ENCODE peak calls at places on chromosomes 13 and 19, in ten cellular contexts. One of them, this sample, is unnamed.

GRCh38 chr13:95784161-95784880 is 107.4 kb downstream of the DNAJC3 start:
- DNase-seq in IMR-90: peak; percentile 91
- DNase-seq in spleen: no peak
- DNase-seq in A549: peak; percentile 4
- DNase-seq in adrenal gland: no peak
- DNase-seq in fibroblast of lung: peak; percentile 89
- DNase-seq in CD8-positive, alpha-beta T cell: no peak
- DNase-seq in psoas muscle: no peak
- DNase-seq in K562: no peak
- DNase-seq in left lung: no peak
- DNase-seq in this sample: no peak

GRCh38 chr19:7850975-7851622 is 21.1 kb downstream of the EVI5L start:
- DNase-seq in IMR-90: no peak
- DNase-seq in spleen: no peak
- DNase-seq in A549: no peak
- DNase-seq in adrenal gland: peak; percentile 10
- DNase-seq in fibroblast of lung: no peak
- DNase-seq in CD8-positive, alpha-beta T cell: no peak
- DNase-seq in psoas muscle: no peak
- DNase-seq in K562: no peak
- DNase-seq in left lung: no peak
- DNase-seq in this sample: no peak

GRCh38 chr13:102903659-102904407 is 58.0 kb downstream of the ERCC5 start:
- DNase-seq in IMR-90: peak; percentile 18
- DNase-seq in spleen: no peak
- DNase-seq in A549: peak; percentile 3
- DNase-seq in adrenal gland: no peak
- DNase-seq in fibroblast of lung: peak; percentile 44
- DNase-seq in CD8-positive, alpha-beta T cell: no peak
- DNase-seq in psoas muscle: no peak
- DNase-seq in K562: peak; percentile 17
- DNase-seq in left lung: no peak
- DNase-seq in this sample: no peak

GRCh38 chr13:51502206-51502651 is 49.4 kb upstream of the INTS6 start:
- DNase-seq in IMR-90: peak; percentile 59
- DNase-seq in spleen: no peak
- DNase-seq in A549: no peak
- DNase-seq in adrenal gland: no peak
- DNase-seq in fibroblast of lung: peak; percentile 37
- DNase-seq in CD8-positive, alpha-beta T cell: no peak
- DNase-seq in psoas muscle: no peak
- DNase-seq in K562: no peak
- DNase-seq in left lung: no peak
- DNase-seq in this sample: no peak

GRCh38 chr13:27976362-27977177 is 7.5 kb upstream of the CDX2 start:
- DNase-seq in IMR-90: no peak
- DNase-seq in spleen: no peak
- DNase-seq in A549: no peak
- DNase-seq in adrenal gland: no peak
- DNase-seq in fibroblast of lung: no peak
- DNase-seq in CD8-positive, alpha-beta T cell: no peak
- DNase-seq in psoas muscle: no peak
- DNase-seq in K562: no peak
- DNase-seq in left lung: no peak
- DNase-seq in this sample: no peak

GRCh38 chr19:4570423-4570822 is 10.9 kb upstream of the SEMA6B start:
- DNase-seq in IMR-90: no peak
- DNase-seq in spleen: no peak
- DNase-seq in A549: no peak
- DNase-seq in adrenal gland: no peak
- DNase-seq in fibroblast of lung: no peak
- DNase-seq in CD8-positive, alpha-beta T cell: no peak
- DNase-seq in psoas muscle: no peak
- DNase-seq in K562: no peak
- DNase-seq in left lung: no peak
- DNase-seq in this sample: no peak

GRCh38 chr13:33110713-33111413 is 94.6 kb downstream of the KL start:
- DNase-seq in IMR-90: peak; percentile 56
- DNase-seq in spleen: no peak
- DNase-seq in A549: no peak
- DNase-seq in adrenal gland: peak; percentile 51
- DNase-seq in fibroblast of lung: peak; percentile 71
- DNase-seq in CD8-positive, alpha-beta T cell: no peak
- DNase-seq in psoas muscle: no peak
- DNase-seq in K562: no peak
- DNase-seq in left lung: no peak
- DNase-seq in this sample: no peak

GRCh38 chr19:10961073-10961762 is 388 bp downstream of the SMARCA4 start:
- DNase-seq in IMR-90: no peak
- DNase-seq in spleen: no peak
- DNase-seq in A549: no peak
- DNase-seq in adrenal gland: peak; percentile 41
- DNase-seq in fibroblast of lung: peak; percentile 31
- DNase-seq in CD8-positive, alpha-beta T cell: no peak
- DNase-seq in psoas muscle: peak; percentile 67
- DNase-seq in K562: peak; percentile 52
- DNase-seq in left lung: no peak
- DNase-seq in this sample: no peak

DNA sequence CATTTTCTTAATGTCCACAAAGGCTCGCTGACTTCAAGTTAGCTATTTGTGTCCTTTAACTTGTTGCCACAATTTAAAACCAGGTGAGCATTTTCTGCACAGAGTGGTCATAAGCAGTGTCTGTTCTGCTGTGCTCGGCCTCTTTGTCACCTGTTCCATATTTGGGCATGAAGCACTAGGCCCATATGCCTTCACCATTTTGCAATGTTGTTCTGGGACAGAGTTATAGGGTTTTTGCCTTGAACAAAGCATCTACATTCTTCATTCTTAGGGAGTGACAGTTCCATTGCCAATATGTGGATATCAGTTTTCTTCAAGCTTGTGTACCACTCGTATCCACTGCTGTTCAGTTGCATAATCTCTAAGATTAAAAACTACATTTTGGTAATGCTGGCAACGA is 56.1 kb downstream of the LRCH1 start:
- DNase-seq in IMR-90: no peak
- DNase-seq in spleen: no peak
- DNase-seq in A549: no peak
- DNase-seq in adrenal gland: no peak
- DNase-seq in fibroblast of lung: no peak
- DNase-seq in CD8-positive, alpha-beta T cell: no peak
- DNase-seq in psoas muscle: no peak
- DNase-seq in K562: no peak
- DNase-seq in left lung: no peak
- DNase-seq in this sample: peak; percentile 72
- H3K27ac ChIP-seq in IMR-90: no peak overlapping the region
- H3K27ac ChIP-seq in spleen: no peak overlapping the region
- H3K27ac ChIP-seq in A549: peak overlapping the region; percentile 83
- H3K27ac ChIP-seq in adrenal gland: no peak overlapping the region
- H3K27ac ChIP-seq in fibroblast of lung: no peak overlapping the region
- H3K27ac ChIP-seq in CD8-positive, alpha-beta T cell: no peak overlapping the region
- H3K27ac ChIP-seq in psoas muscle: no peak overlapping the region
- H3K27ac ChIP-seq in K562: no peak overlapping the region
- H3K27ac ChIP-seq in left lung: no peak overlapping the region
- H3K27ac ChIP-seq in this sample: peak overlapping the region; percentile 47

GRCh38 chr19:23542562-23542961 is 144.4 kb downstream of the ZNF675 start:
- DNase-seq in IMR-90: no peak
- DNase-seq in spleen: no peak
- DNase-seq in A549: no peak
- DNase-seq in adrenal gland: no peak
- DNase-seq in fibroblast of lung: no peak
- DNase-seq in CD8-positive, alpha-beta T cell: no peak
- DNase-seq in psoas muscle: no peak
- DNase-seq in K562: no peak
- DNase-seq in left lung: no peak
- DNase-seq in this sample: no peak

GRCh38 chr19:23547156-23547555 is 139.9 kb downstream of the ZNF675 start:
- DNase-seq in IMR-90: no peak
- DNase-seq in spleen: no peak
- DNase-seq in A549: no peak
- DNase-seq in adrenal gland: no peak
- DNase-seq in fibroblast of lung: no peak
- DNase-seq in CD8-positive, alpha-beta T cell: no peak
- DNase-seq in psoas muscle: no peak
- DNase-seq in K562: no peak
- DNase-seq in left lung: no peak
- DNase-seq in this sample: no peak

GRCh38 chr19:23541991-23542390 is 145.0 kb downstream of the ZNF675 start:
- DNase-seq in IMR-90: no peak
- DNase-seq in spleen: no peak
- DNase-seq in A549: no peak
- DNase-seq in adrenal gland: no peak
- DNase-seq in fibroblast of lung: no peak
- DNase-seq in CD8-positive, alpha-beta T cell: no peak
- DNase-seq in psoas muscle: no peak
- DNase-seq in K562: no peak
- DNase-seq in left lung: no peak
- DNase-seq in this sample: no peak

GRCh38 chr19:23543351-23543750 is 143.7 kb downstream of the ZNF675 start:
- DNase-seq in IMR-90: no peak
- DNase-seq in spleen: no peak
- DNase-seq in A549: no peak
- DNase-seq in adrenal gland: no peak
- DNase-seq in fibroblast of lung: no peak
- DNase-seq in CD8-positive, alpha-beta T cell: no peak
- DNase-seq in psoas muscle: no peak
- DNase-seq in K562: no peak
- DNase-seq in left lung: no peak
- DNase-seq in this sample: no peak

GRCh38 chr19:23547816-23548430 is 139.1 kb downstream of the ZNF675 start:
- DNase-seq in IMR-90: no peak
- DNase-seq in spleen: no peak
- DNase-seq in A549: no peak
- DNase-seq in adrenal gland: no peak
- DNase-seq in fibroblast of lung: no peak
- DNase-seq in CD8-positive, alpha-beta T cell: no peak
- DNase-seq in psoas muscle: no peak
- DNase-seq in K562: no peak
- DNase-seq in left lung: no peak
- DNase-seq in this sample: no peak
- H3K9me3 ChIP-seq in IMR-90: peaks cover 23% of the 10 kb centered on the region
- H3K9me3 ChIP-seq in spleen: peaks cover 64% of the 10 kb centered on the region
- H3K9me3 ChIP-seq in A549: peaks cover 25% of the 10 kb centered on the region
- H3K9me3 ChIP-seq in adrenal gland: no peaks in the 10 kb centered on the region
- H3K9me3 ChIP-seq in fibroblast of lung: no peaks in the 10 kb centered on the region
- H3K9me3 ChIP-seq in CD8-positive, alpha-beta T cell: no peaks in the 10 kb centered on the region
- H3K9me3 ChIP-seq in psoas muscle: no peaks in the 10 kb centered on the region
- H3K9me3 ChIP-seq in K562: no peaks in the 10 kb centered on the region
- H3K9me3 ChIP-seq in left lung: peaks cover 53% of the 10 kb centered on the region
- H3K9me3 ChIP-seq in this sample: no peaks in the 10 kb centered on the region

GRCh38 chr13:113742445-113743120 is 16.4 kb upstream of the TMEM255B start:
- DNase-seq in IMR-90: no peak
- DNase-seq in spleen: peak; percentile 62
- DNase-seq in A549: no peak
- DNase-seq in adrenal gland: no peak
- DNase-seq in fibroblast of lung: no peak
- DNase-seq in CD8-positive, alpha-beta T cell: no peak
- DNase-seq in psoas muscle: no peak
- DNase-seq in K562: no peak
- DNase-seq in left lung: peak; percentile 69
- DNase-seq in this sample: no peak

GRCh38 chr13:113741101-113741731 is 17.8 kb upstream of the TMEM255B start:
- DNase-seq in IMR-90: no peak
- DNase-seq in spleen: peak; percentile 62
- DNase-seq in A549: no peak
- DNase-seq in adrenal gland: no peak
- DNase-seq in fibroblast of lung: no peak
- DNase-seq in CD8-positive, alpha-beta T cell: no peak
- DNase-seq in psoas muscle: no peak
- DNase-seq in K562: no peak
- DNase-seq in left lung: peak; percentile 49
- DNase-seq in this sample: no peak

GRCh38 chr13:113740661-113741060 is 18.4 kb upstream of the TMEM255B start:
- DNase-seq in IMR-90: no peak
- DNase-seq in spleen: peak; percentile 69
- DNase-seq in A549: no peak
- DNase-seq in adrenal gland: no peak
- DNase-seq in fibroblast of lung: no peak
- DNase-seq in CD8-positive, alpha-beta T cell: no peak
- DNase-seq in psoas muscle: no peak
- DNase-seq in K562: no peak
- DNase-seq in left lung: peak; percentile 39
- DNase-seq in this sample: no peak

GRCh38 chr13:113743366-113744195 is 15.4 kb upstream of the TMEM255B start:
- DNase-seq in IMR-90: no peak
- DNase-seq in spleen: peak; percentile 56
- DNase-seq in A549: no peak
- DNase-seq in adrenal gland: no peak
- DNase-seq in fibroblast of lung: no peak
- DNase-seq in CD8-positive, alpha-beta T cell: no peak
- DNase-seq in psoas muscle: no peak
- DNase-seq in K562: no peak
- DNase-seq in left lung: peak; percentile 60
- DNase-seq in this sample: no peak

GRCh38 chr13:113742000-113742441 is 17.0 kb upstream of the TMEM255B start:
- DNase-seq in IMR-90: peak; percentile 50
- DNase-seq in spleen: peak; percentile 81
- DNase-seq in A549: no peak
- DNase-seq in adrenal gland: no peak
- DNase-seq in fibroblast of lung: peak; percentile 78
- DNase-seq in CD8-positive, alpha-beta T cell: no peak
- DNase-seq in psoas muscle: no peak
- DNase-seq in K562: peak; percentile 50
- DNase-seq in left lung: peak; percentile 85
- DNase-seq in this sample: no peak
- TF ChIP-seq CTCF in IMR-90: peak; percentile 16
- TF ChIP-seq CTCF in spleen: peak; percentile 39
- TF ChIP-seq CTCF in A549: no peak
- TF ChIP-seq CTCF in adrenal gland: no peak
- TF ChIP-seq CTCF in fibroblast of lung: no peak
- TF ChIP-seq CTCF in CD8-positive, alpha-beta T cell: peak; percentile 25
- TF ChIP-seq CTCF in psoas muscle: no peak
- TF ChIP-seq CTCF in K562: peak; percentile 21
- TF ChIP-seq CTCF in left lung: no peak
- TF ChIP-seq CTCF in this sample: no peak

DNA sequence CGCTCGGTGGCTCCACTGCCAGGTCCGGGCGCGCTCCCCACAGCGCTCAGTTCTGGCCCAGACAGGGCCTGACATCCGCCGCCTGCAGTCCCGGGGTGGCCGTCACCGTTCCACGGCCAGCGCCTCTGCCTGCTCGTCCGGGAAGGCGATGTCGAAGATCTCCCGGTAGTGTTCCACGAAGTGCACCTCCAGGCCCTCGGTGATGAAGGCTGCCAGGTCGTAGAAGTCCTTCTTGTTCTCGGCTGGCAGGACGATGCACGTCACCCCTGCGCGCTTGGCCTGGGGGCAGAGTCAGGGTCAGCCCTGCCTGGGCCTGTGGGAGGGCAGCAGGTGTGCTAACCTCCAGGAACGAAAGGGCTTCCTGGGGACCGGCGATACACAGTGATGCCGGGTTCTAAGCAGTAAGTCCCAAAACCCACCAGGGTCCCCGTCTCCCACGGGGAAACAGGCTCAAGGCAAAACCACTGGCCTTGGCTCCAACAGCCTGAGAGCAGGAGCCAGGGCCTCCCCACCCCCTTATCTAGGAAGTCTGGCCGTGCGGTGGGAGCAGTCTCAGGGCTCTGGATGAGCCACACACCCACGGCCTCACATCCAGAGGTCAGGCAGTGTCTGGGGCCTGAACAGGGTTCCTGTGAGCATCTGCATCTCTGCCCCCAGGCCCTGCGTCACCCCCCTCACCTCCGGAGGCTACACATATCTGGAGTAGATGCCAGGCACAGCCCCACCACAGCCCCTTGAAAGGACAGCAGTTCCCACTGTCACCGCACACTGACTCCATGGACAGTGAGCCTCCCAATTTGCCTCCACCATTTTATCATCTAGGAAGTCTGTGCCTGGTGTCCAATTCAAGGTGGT is 2.1 kb downstream of the RPL36 start:
- DNase-seq in IMR-90: peak; percentile 11
- DNase-seq in spleen: peak; percentile 80
- DNase-seq in A549: no peak
- DNase-seq in adrenal gland: peak; percentile 59
- DNase-seq in fibroblast of lung: no peak
- DNase-seq in CD8-positive, alpha-beta T cell: no peak
- DNase-seq in psoas muscle: no peak
- DNase-seq in K562: peak; percentile 78
- DNase-seq in left lung: peak; percentile 80
- DNase-seq in this sample: no peak
- H3K27ac ChIP-seq in IMR-90: no peak overlapping the region
- H3K27ac ChIP-seq in spleen: peak overlapping the region; percentile 94
- H3K27ac ChIP-seq in A549: peak overlapping the region; percentile 93
- H3K27ac ChIP-seq in adrenal gland: peak overlapping the region; percentile 95
- H3K27ac ChIP-seq in fibroblast of lung: peak overlapping the region; percentile 36
- H3K27ac ChIP-seq in CD8-positive, alpha-beta T cell: no peak overlapping the region
- H3K27ac ChIP-seq in psoas muscle: peak overlapping the region; percentile 91
- H3K27ac ChIP-seq in K562: peak overlapping the region; percentile 96
- H3K27ac ChIP-seq in left lung: no peak overlapping the region
- H3K27ac ChIP-seq in this sample: peak overlapping the region; percentile 91